ENCODE peak calls at places on chromosome 13, in eight cellular contexts. X is sigmoid colon, S is uterus, P is lower leg skin, H is pancreas, A is mucosa of descending colon, E is AG09309, I is heart right ventricle. Q is an unnamed sample.
A peak's percentile ranks its signal among the peaks of the same experiment; 100 is the strongest.

GRCh38 chr13:29774830-29775229 is 75.6 kb downstream of the UBL3 start:
- DNase-seq in X (no peak), S (no peak), P (no peak), H (no peak), A (no peak), E (no peak), I (no peak), Q (no peak)

GRCh38 chr13:50406831-50407230 is 391.6 kb downstream of the KCNRG start:
- DNase-seq in X (no peak), S (no peak), P (no peak), H (no peak), A (no peak), E (no peak), I (no peak), Q (no peak)

GRCh38 chr13:98155475-98156111 is 12.7 kb downstream of the FARP1 start:
- DNase-seq in X (no peak), S (no peak), P (no peak), H (no peak), A (no peak), E (no peak), I (no peak), Q (peak; percentile 50)

GRCh38 chr13:59771272-59771671 is 392.5 kb downstream of the DIAPH3 start:
- DNase-seq in X (no peak), S (no peak), P (no peak), H (no peak), A (no peak), E (no peak), I (no peak), Q (no peak)

GRCh38 chr13:71089105-71089504 is 777.9 kb downstream of the DACH1 start:
- DNase-seq in X (no peak), S (no peak), P (no peak), H (no peak), A (no peak), E (no peak), I (no peak), Q (no peak)

GRCh38 chr13:107866007-107866665 is 349.2 kb downstream of the LIG4 start:
- DNase-seq in X (no peak), S (no peak), P (no peak), H (peak; percentile 41), A (no peak), E (no peak), I (no peak), Q (no peak)

GRCh38 chr13:44197791-44198770 is 175.5 kb upstream of the SERP2 start:
- DNase-seq in X (no peak), S (no peak), P (no peak), H (no peak), A (no peak), E (peak; percentile 2), I (no peak), Q (no peak)

GRCh38 chr13:30932481-30933333 is at the start of gene TEX26:
- DNase-seq in X (no peak), S (no peak), P (no peak), H (no peak), A (no peak), E (no peak), I (peak; percentile 29), Q (no peak)

GRCh38 chr13:80881495-80882482 is 540.9 kb upstream of the SPRY2 start:
- DNase-seq in X (no peak), S (no peak), P (no peak), H (no peak), A (no peak), E (no peak), I (no peak), Q (no peak)

GRCh38 chr13:111206148-111206547 is 91.0 kb downstream of the ARHGEF7 start:
- DNase-seq in X (no peak), S (no peak), P (no peak), H (no peak), A (no peak), E (no peak), I (no peak), Q (no peak)

GRCh38 chr13:59834801-59835200 is 328.9 kb downstream of the DIAPH3 start:
- DNase-seq in X (no peak), S (no peak), P (no peak), H (no peak), A (no peak), E (peak; percentile 24), I (no peak), Q (no peak)

GRCh38 chr13:27273658-27274425 is 3.2 kb downstream of the RASL11A start:
- DNase-seq in X (no peak), S (no peak), P (no peak), H (no peak), A (no peak), E (no peak), I (no peak), Q (no peak)

GRCh38 chr13:98273067-98273823 is 96.2 kb upstream of the RNF113B start:
- DNase-seq in X (no peak), S (no peak), P (no peak), H (no peak), A (no peak), E (no peak), I (no peak), Q (no peak)

GRCh38 chr13:75685239-75685697 is 49.1 kb downstream of the LMO7 start:
- DNase-seq in X (no peak), S (no peak), P (no peak), H (no peak), A (no peak), E (peak; percentile 56), I (no peak), Q (no peak)

GRCh38 chr13:32914686-32915085 is 101.5 kb upstream of the KL start:
- DNase-seq in X (no peak), S (no peak), P (no peak), H (no peak), A (no peak), E (no peak), I (no peak), Q (no peak)

GRCh38 chr13:32911506-32911905 is 104.7 kb upstream of the KL start:
- DNase-seq in X (no peak), S (no peak), P (no peak), H (no peak), A (peak; percentile 20), E (peak; percentile 20), I (no peak), Q (no peak)

GRCh38 chr13:32917504-32917903 is 98.7 kb upstream of the KL start:
- DNase-seq in X (no peak), S (no peak), P (no peak), H (no peak), A (no peak), E (no peak), I (no peak), Q (no peak)
- H3K4me3 ChIP-seq in X (no peak overlapping the region), S (no peak overlapping the region), P (no peak overlapping the region), H (no peak overlapping the region), A (no peak overlapping the region), E (no peak overlapping the region), I (no peak overlapping the region), Q (no peak overlapping the region)

DNA sequence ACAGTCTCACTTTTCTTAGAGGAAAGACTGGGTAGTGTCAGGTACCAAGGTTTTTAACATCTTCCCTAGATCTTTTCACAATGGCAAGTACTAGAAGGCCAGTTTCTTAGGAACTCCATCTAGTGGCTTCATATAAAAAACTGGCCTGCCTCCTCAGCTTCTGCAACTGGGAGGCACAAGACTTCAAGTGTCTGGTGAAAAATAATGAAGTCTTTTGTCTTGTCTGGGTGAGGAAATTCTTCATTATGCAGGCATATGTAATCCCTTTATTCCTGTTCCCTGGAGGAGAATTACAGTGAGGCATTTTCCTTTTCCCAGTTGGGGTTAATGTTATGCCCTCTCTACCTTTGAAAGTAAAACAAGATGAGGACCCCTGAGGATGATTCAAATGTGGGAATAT is 300.5 kb downstream of the NALCN start:
- DNase-seq in X (no peak), S (no peak), P (no peak), H (no peak), A (no peak), E (no peak), I (no peak), Q (no peak)
- TF ChIP-seq CTCF in X (no peak), S (no peak), P (no peak), H (no peak), A (no peak), E (peak; percentile 30), I (no peak), Q (peak; percentile 46)

DNA sequence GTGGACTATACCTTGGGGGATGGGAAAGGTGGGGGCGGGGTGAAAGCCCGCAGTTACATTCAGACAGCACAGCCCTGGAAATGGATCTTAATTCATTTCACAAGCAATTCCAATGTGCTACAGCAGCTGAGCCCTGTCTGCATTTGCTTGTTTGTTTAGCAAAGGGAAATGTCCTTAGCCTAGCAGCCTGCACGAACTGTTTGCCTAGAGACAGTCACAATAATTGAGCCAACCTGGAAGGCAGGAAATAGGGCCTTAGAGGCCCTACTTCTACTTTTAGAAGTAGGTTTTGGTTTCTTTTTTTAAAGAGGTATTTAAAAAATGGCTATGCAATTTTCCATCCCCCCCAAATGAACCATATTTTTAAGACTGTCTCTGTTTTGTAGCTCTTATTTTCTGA is 177.2 kb upstream of the KL start:
- DNase-seq in X (peak; percentile 74), S (no peak), P (no peak), H (no peak), A (peak; percentile 35), E (no peak), I (no peak), Q (no peak)
- H3K4me3 ChIP-seq in X (no peak overlapping the region), S (no peak overlapping the region), P (no peak overlapping the region), H (no peak overlapping the region), A (no peak overlapping the region), E (no peak overlapping the region), I (no peak overlapping the region), Q (no peak overlapping the region)

GRCh38 chr13:39729161-39729560 is 73.7 kb downstream of the COG6 start:
- DNase-seq in X (peak; percentile 48), S (no peak), P (no peak), H (no peak), A (no peak), E (no peak), I (no peak), Q (no peak)
- TF ChIP-seq CTCF in X (no peak), S (no peak), P (no peak), H (no peak), A (no peak), E (no peak), I (no peak), Q (no peak)

GRCh38 chr13:93413972-93414717 is 187.5 kb downstream of the GPC6 start:
- DNase-seq in X (no peak), S (no peak), P (no peak), H (no peak), A (no peak), E (no peak), I (no peak), Q (no peak)
- H3K4me3 ChIP-seq in X (no peak overlapping the region), S (no peak overlapping the region), P (no peak overlapping the region), H (no peak overlapping the region), A (no peak overlapping the region), E (no peak overlapping the region), I (no peak overlapping the region), Q (no peak overlapping the region)

GRCh38 chr13:42835012-42835411 is 53.6 kb downstream of the FAM216B start:
- DNase-seq in X (no peak), S (no peak), P (no peak), H (no peak), A (no peak), E (no peak), I (no peak), Q (no peak)
- TF ChIP-seq CTCF in X (no peak), S (no peak), P (no peak), H (no peak), A (no peak), E (no peak), I (no peak), Q (no peak)

GRCh38 chr13:35471466-35472307 is 4.8 kb downstream of the MAB21L1 start:
- DNase-seq in X (no peak), S (no peak), P (no peak), H (no peak), A (no peak), E (no peak), I (no peak), Q (no peak)
- H3K4me3 ChIP-seq in X (peak overlapping the region; percentile 46), S (no peak overlapping the region), P (no peak overlapping the region), H (no peak overlapping the region), A (no peak overlapping the region), E (no peak overlapping the region), I (peak overlapping the region; percentile 65), Q (peak overlapping the region; percentile 96)